ENCODE peak calls at places on chromosomes 6 and 20, in four cellular contexts. V, C, P and K are unnamed samples.

GRCh38 chr6:151482290-151482689 is 11.5 kb upstream of the CCDC170 start:
- DNase-seq in V (no peak), C (no peak), P (no peak), K (no peak)

GRCh38 chr6:88004707-88005106 is 42.9 kb upstream of the SPACA1 start:
- DNase-seq in V (no peak), C (no peak), P (no peak), K (no peak)

GRCh38 chr6:88586371-88587157 is 376.9 kb downstream of the RNGTT start:
- DNase-seq in V (peak; percentile 29), C (peak; percentile 72), P (no peak), K (no peak)

GRCh38 chr20:57009775-57010174 is 256.7 kb downstream of the BMP7 start:
- DNase-seq in V (no peak), C (no peak), P (no peak), K (no peak)

GRCh38 chr20:11850901-11851300 is 66.8 kb upstream of the BTBD3 start:
- DNase-seq in V (no peak), C (no peak), P (peak; percentile 26), K (no peak)

GRCh38 chr6:2168480-2168879 is 76.9 kb downstream of the GMDS start:
- DNase-seq in V (no peak), C (no peak), P (no peak), K (no peak)

GRCh38 chr20:8932192-8933150 is 136.4 kb upstream of the PLCB4 start:
- DNase-seq in V (no peak), C (no peak), P (no peak), K (no peak)

GRCh38 chr6:572596-573265 is 84.2 kb downstream of the HUS1B start:
- DNase-seq in V (peak; percentile 68), C (no peak), P (no peak), K (no peak)

GRCh38 chr6:154218336-154218735 is 138.3 kb downstream of the IPCEF1 start:
- DNase-seq in V (no peak), C (no peak), P (no peak), K (no peak)

GRCh38 chr20:44291754-44292153 is 19.2 kb downstream of the FITM2 start:
- DNase-seq in V (no peak), C (no peak), P (no peak), K (no peak)

GRCh38 chr6:166104107-166104506 is 63.5 kb downstream of the TBXT start:
- DNase-seq in V (no peak), C (no peak), P (no peak), K (peak; percentile 80)

GRCh38 chr6:166109608-166110007 is 58.0 kb downstream of the TBXT start:
- DNase-seq in V (no peak), C (no peak), P (no peak), K (no peak)

GRCh38 chr6:166104872-166105271 is 62.8 kb downstream of the TBXT start:
- DNase-seq in V (peak; percentile 37), C (no peak), P (no peak), K (no peak)

GRCh38 chr6:166105341-166106075 is 62.1 kb downstream of the TBXT start:
- DNase-seq in V (no peak), C (no peak), P (no peak), K (peak; percentile 90)

DNA sequence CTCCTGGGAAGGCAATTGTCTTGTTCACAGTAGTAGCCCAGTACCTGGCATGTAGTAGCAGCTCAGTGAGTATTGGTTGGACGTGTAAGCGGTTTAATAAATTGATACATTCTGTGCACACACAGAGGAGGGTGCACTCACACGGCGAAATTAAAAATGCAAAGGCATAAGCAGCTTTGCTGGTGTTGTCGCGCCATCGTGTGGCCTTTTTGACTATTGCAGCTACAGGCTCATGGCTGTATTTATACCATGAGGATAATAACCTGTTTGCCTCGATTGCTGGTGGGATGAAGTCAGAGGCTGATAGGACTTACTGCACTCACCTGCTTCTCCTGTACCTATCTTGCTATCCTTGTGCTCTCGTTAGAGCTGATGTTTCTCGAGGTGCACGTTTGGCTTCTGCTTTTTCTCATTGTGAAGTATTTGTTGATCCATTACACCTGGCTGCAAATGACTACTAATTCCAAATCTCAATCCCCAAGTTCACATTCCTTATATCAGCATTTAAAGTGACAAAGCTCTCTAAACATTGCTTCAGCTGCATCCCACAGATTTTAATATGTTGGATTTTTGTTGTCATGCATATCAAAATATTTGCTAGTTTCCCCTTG is 61.5 kb downstream of the TBXT start:
- DNase-seq in V (no peak), C (peak; percentile 82), P (no peak), K (peak; percentile 93)
- TF ChIP-seq POLR2A in V (no peak), C (no peak), P (no peak), K (no peak)

GRCh38 chr20:2462484-2462883 is 8.1 kb downstream of the SNRPB start:
- DNase-seq in V (no peak), C (no peak), P (no peak), K (peak; percentile 72)

GRCh38 chr20:2458919-2459499 is 11.6 kb downstream of the SNRPB start:
- DNase-seq in V (no peak), C (no peak), P (no peak), K (peak; percentile 10)

GRCh38 chr20:2460752-2461424 is 9.7 kb downstream of the SNRPB start:
- DNase-seq in V (no peak), C (no peak), P (no peak), K (no peak)

GRCh38 chr20:2463616-2464365 is 6.8 kb downstream of the SNRPB start:
- DNase-seq in V (peak; percentile 54), C (no peak), P (no peak), K (no peak)

DNA sequence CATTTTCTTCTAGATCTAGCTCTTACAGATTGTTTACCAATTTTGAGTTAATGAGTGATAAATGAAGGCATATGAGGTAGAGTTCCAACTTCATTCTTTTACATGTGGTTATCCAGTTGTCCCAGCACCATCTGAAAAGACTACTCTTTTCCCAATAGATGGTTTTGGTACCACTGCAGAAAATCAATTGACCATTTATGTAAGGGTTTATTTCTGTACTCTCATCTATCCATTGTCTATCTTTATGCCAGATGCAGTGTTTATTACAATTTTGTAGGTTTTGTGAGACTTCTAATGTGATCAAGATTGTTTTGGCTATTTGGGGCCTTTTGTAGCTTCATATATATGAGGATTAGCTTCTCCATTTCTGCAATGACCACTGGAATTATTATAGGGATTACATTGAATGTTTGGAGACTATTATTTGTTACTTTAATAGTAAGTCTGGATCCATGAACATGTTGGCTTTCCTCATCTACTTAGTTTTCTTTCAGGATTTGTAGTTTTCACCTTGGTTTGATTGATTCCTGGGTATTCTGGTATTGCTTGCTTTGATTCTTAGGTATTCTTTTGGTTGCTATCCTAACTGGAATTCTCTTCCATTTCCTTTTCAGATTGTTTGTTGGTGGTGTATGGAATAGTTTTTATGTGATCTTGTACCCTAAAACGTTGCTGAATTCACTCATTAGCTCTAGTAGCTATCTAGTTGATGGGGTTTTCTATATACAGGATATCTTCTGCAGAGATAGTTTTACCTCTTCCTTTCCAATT is 10.4 kb downstream of the SNRPB start:
- DNase-seq in V (no peak), C (no peak), P (no peak), K (no peak)
- H3K36me3 ChIP-seq in V (peaks cover 53% of the 10 kb centered on the region), C (peaks cover 49% of the 10 kb centered on the region), P (peaks cover 20% of the 10 kb centered on the region), K (peaks cover 64% of the 10 kb centered on the region)

GRCh38 chr6:168007592-168008338 is 10.3 kb downstream of the KIF25 start:
- DNase-seq in V (no peak), C (no peak), P (peak; percentile 76), K (peak; percentile 42)
- TF ChIP-seq POLR2AphosphoS5 in V (peak; percentile 16), C (no peak), P (peak; percentile 23), K (no peak)

GRCh38 chr6:167699141-167700036 is 127.3 kb upstream of the AFDN start:
- DNase-seq in V (peak; percentile 78), C (peak; percentile 82), P (peak; percentile 48), K (no peak)
- TF ChIP-seq POLR2A in V (no peak), C (no peak), P (no peak), K (no peak)